ENCODE peak calls at places on chromosome 22, in five cellular contexts. G is psoas muscle, C is NB4, Y is A549, T is GM23338. J is an unnamed sample.

GRCh38 chr22:21688706-21689381 is 23.0 kb downstream of the PPIL2 start:
- DNase-seq in Y (no peak), G (no peak), C (no peak), T (no peak), J (no peak)

GRCh38 chr22:36554101-36554500 is 25.1 kb upstream of the EIF3D start:
- DNase-seq in T (peak; percentile 62), C (no peak), G (no peak), Y (no peak), J (no peak)

GRCh38 chr22:22913989-22914388 is 26.4 kb downstream of the IGLL5 start:
- DNase-seq in T (no peak), C (no peak), Y (no peak), G (peak; percentile 20), J (no peak)

GRCh38 chr22:37427711-37428635 is 694 bp upstream of the ELFN2 start:
- DNase-seq in T (peak; percentile 50), G (no peak), C (no peak), Y (no peak), J (no peak)

GRCh38 chr22:44224166-44224565 is 43.4 kb downstream of the PARVG start:
- DNase-seq in T (no peak), G (no peak), Y (no peak), C (no peak), J (no peak)

GRCh38 chr22:41620646-41621098 is at the start of gene DESI1:
- DNase-seq in C (no peak), Y (peak; percentile 47), G (no peak), T (peak; percentile 67), J (no peak)

GRCh38 chr22:44519895-44520294 is 21.9 kb upstream of the RTL6 start:
- DNase-seq in Y (no peak), C (no peak), T (no peak), G (no peak), J (no peak)

GRCh38 chr22:31969789-31970489 is 25.6 kb downstream of the YWHAH start:
- DNase-seq in G (peak; percentile 66), Y (peak; percentile 76), T (peak; percentile 95), C (peak; percentile 66), J (peak; percentile 49)

GRCh38 chr22:41092847-41093371 is 517 bp downstream of the EP300 start:
- DNase-seq in G (peak; percentile 69), C (peak; percentile 66), Y (peak; percentile 29), T (peak; percentile 62), J (no peak)

GRCh38 chr22:35312198-35313059 is 12.7 kb downstream of the TOM1 start:
- DNase-seq in C (peak; percentile 31), G (no peak), T (no peak), Y (no peak), J (peak; percentile 72)

GRCh38 chr22:20957118-20957690 is 9.9 kb upstream of the AIFM3 start:
- DNase-seq in T (peak; percentile 71), G (peak; percentile 60), Y (peak; percentile 53), C (no peak), J (no peak)

GRCh38 chr22:48717883-48718817 is 1109.5 kb downstream of the BRD1 start:
- DNase-seq in C (peak; percentile 95), Y (no peak), G (no peak), T (no peak), J (no peak)

GRCh38 chr22:17074648-17075002 is 10.2 kb upstream of the IL17RA start:
- DNase-seq in T (no peak), Y (no peak), C (no peak), G (no peak), J (no peak)

GRCh38 chr22:37462983-37463382 is 23.2 kb downstream of the MFNG start:
- DNase-seq in Y (no peak), T (peak; percentile 88), C (peak; percentile 52), G (no peak), J (no peak)

GRCh38 chr22:43878079-43878795 is 13.6 kb downstream of the PNPLA5 start:
- DNase-seq in G (peak; percentile 14), Y (no peak), C (no peak), T (no peak), J (no peak)

GRCh38 chr22:37229012-37229804 is 14.9 kb downstream of the RAC2 start:
- DNase-seq in G (no peak), Y (peak; percentile 41), T (no peak), C (peak; percentile 54), J (peak; percentile 54)

GRCh38 chr22:43090130-43090789 is 1.1 kb upstream of the TTLL1 start:
- DNase-seq in G (no peak), C (peak; percentile 88), T (no peak), Y (peak; percentile 93), J (peak; percentile 80)

GRCh38 chr22:31443516-31443915 is 44.1 kb downstream of the DRG1 start:
- DNase-seq in Y (no peak), C (no peak), T (no peak), G (no peak), J (no peak)

GRCh38 chr22:48715511-48715910 is 1112.2 kb downstream of the BRD1 start:
- DNase-seq in Y (no peak), T (no peak), C (no peak), G (no peak), J (no peak)

GRCh38 chr22:22531770-22532546 is 11.9 kb upstream of the ZNF280A start:
- DNase-seq in Y (no peak), G (no peak), T (no peak), C (no peak), J (no peak)

GRCh38 chr22:46788426-46789168 is 26.1 kb downstream of the TBC1D22A start:
- DNase-seq in G (no peak), Y (no peak), T (no peak), C (no peak), J (no peak)

GRCh38 chr22:45553333-45554039 is 50.8 kb downstream of the FBLN1 start:
- DNase-seq in Y (peak; percentile 82), T (peak; percentile 90), G (peak; percentile 86), C (peak; percentile 79), J (peak; percentile 79)

GRCh38 chr22:45497746-45498145 is 4.9 kb upstream of the FBLN1 start:
- DNase-seq in Y (no peak), C (no peak), G (no peak), T (no peak), J (no peak)

GRCh38 chr22:21657361-21658118 is 8.3 kb upstream of the PPIL2 start:
- DNase-seq in G (peak; percentile 79), Y (peak; percentile 52), T (peak; percentile 86), C (peak; percentile 86), J (no peak)

GRCh38 chr22:29718949-29719893 is 582 bp upstream of the CABP7 start:
- DNase-seq in Y (no peak), G (no peak), T (no peak), C (no peak), J (no peak)
- H3K4me3 ChIP-seq in Y (peak overlapping the region; percentile 47), G (no peak overlapping the region), T (peak overlapping the region; percentile 56), C (no peak overlapping the region), J (no peak overlapping the region)

DNA sequence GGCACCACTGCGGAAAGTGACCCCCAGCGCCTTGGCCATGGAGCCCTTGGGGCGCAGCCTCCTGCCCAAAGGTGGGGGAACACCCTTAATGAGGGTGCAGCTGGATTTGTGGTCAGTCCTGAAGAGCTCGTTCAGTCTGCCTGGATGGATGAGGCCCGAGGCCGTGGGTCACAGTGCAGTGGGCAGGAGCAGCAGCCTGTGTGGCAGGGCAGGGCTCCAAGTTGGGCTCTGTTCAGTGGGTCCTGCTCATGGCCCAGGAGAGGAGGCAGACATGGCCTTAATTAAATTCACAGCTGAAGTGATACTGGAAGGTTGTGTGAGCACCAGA is 33.3 kb downstream of the FAM83F start:
- DNase-seq in G (no peak), T (no peak), C (no peak), Y (no peak), J (no peak)
- H3K4me3 ChIP-seq in G (no peak overlapping the region), T (no peak overlapping the region), C (no peak overlapping the region), Y (no peak overlapping the region), J (no peak overlapping the region)

GRCh38 chr22:25403752-25404471 is 160.6 kb upstream of the GRK3 start:
- DNase-seq in C (peak; percentile 84), T (peak; percentile 75), Y (peak; percentile 29), G (no peak), J (no peak)

GRCh38 chr22:25404556-25404922 is 159.9 kb upstream of the GRK3 start:
- DNase-seq in Y (no peak), T (peak; percentile 73), C (peak; percentile 49), G (no peak), J (no peak)

GRCh38 chr22:25403284-25403606 is 161.2 kb upstream of the GRK3 start:
- DNase-seq in G (no peak), T (no peak), Y (no peak), C (peak; percentile 24), J (no peak)

GRCh38 chr22:25402160-25402500 is 162.3 kb upstream of the GRK3 start:
- DNase-seq in Y (no peak), T (no peak), G (no peak), C (no peak), J (no peak)

GRCh38 chr22:25402501-25403283 is 161.8 kb upstream of the GRK3 start:
- DNase-seq in G (no peak), T (no peak), C (no peak), Y (no peak), J (no peak)
- H3K4me3 ChIP-seq in G (peak overlapping the region; percentile 79), T (peak overlapping the region; percentile 68), C (peak overlapping the region; percentile 89), Y (peak overlapping the region; percentile 98), J (peak overlapping the region; percentile 64)

DNA sequence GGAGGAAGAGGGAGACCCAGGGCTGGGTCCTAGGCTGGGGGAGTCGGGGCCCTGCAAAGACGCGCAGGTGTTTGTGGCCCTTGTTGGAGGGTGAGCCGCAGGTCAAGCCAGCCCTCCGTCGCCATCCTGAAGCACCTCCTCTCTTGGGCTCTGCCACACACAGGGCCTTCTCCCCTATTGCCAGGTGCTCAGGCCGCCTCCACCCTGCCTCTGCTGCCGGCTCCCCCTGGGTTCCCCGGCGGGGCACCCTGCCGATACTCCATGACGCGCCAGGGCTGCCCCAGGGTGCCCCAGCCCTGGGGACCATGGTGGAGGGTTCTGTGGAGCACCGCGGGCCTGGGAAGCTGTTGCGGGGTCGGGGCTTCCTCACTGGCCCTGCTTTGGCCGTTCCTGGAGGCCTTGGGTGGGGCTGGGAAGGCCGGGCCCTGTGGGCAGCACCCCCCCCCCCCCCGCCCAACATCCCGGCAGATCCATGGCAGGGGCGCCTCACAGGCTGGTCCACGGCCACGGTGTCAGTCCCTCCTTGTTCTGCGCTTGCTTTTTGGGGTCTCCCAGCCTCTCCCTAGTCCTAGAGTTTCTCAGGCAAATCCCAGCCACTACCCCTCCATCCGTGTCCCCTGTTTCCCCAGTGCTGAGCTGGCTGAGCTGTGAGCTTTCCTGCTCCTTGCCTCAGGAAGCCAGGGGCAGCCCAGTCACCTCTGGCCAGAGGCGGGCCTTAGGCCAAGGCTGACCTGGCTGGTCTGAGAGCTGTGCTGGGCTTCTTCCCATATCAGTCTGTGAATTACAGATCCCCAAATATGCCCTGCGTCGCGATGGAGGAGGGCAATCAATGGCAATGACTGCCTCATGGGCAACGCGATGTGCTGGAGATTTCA is 2.3 kb upstream of the ADORA2A start:
- DNase-seq in G (peak; percentile 41), T (no peak), C (no peak), Y (no peak), J (no peak)
- H3K4me3 ChIP-seq in G (peak overlapping the region; percentile 68), T (peak overlapping the region; percentile 73), C (no peak overlapping the region), Y (no peak overlapping the region), J (no peak overlapping the region)

GRCh38 chr22:18970180-18970947 is 34.3 kb upstream of the PRODH start:
- DNase-seq in T (peak; percentile 86), G (peak; percentile 59), Y (peak; percentile 34), C (peak; percentile 26), J (no peak)
- H3K4me3 ChIP-seq in T (peak overlapping the region; percentile 84), G (peak overlapping the region; percentile 60), Y (peak overlapping the region; percentile 90), C (no peak overlapping the region), J (peak overlapping the region; percentile 37)

GRCh38 chr22:38756631-38757463 is 1.0 kb upstream of the SUN2 start:
- DNase-seq in G (peak; percentile 57), T (no peak), Y (no peak), C (peak; percentile 54), J (no peak)
- H3K4me3 ChIP-seq in G (peak overlapping the region; percentile 77), T (peak overlapping the region; percentile 77), Y (peak overlapping the region; percentile 100), C (peak overlapping the region; percentile 69), J (peak overlapping the region; percentile 66)